ENCODE peak calls at places on chromosome 9, in four cellular contexts. One of them, this sample, is unnamed.
A peak's percentile ranks its signal among the peaks of the same experiment; 100 is the strongest.

GRCh38 chr9:136798708-136799078 is 2.6 kb downstream of the CCDC183 start:
- DNase-seq in NT2/D1: no peak
- DNase-seq in Right ventricle myocardium superior: peak; percentile 10
- DNase-seq in iris pigment epithelial cell: no peak
- DNase-seq in this sample: peak; percentile 57

GRCh38 chr9:25396828-25397227 is 281.4 kb downstream of the TUSC1 start:
- DNase-seq in iris pigment epithelial cell: no peak
- DNase-seq in Right ventricle myocardium superior: no peak
- DNase-seq in NT2/D1: peak; percentile 39
- DNase-seq in this sample: no peak

GRCh38 chr9:98406469-98406868 is 151.0 kb upstream of the TBC1D2 start:
- DNase-seq in NT2/D1: no peak
- DNase-seq in Right ventricle myocardium superior: no peak
- DNase-seq in iris pigment epithelial cell: no peak
- DNase-seq in this sample: no peak

GRCh38 chr9:104682642-104683041 is 11.7 kb upstream of the OR13D1 start:
- DNase-seq in NT2/D1: peak; percentile 43
- DNase-seq in Right ventricle myocardium superior: no peak
- DNase-seq in iris pigment epithelial cell: peak; percentile 57
- DNase-seq in this sample: no peak

GRCh38 chr9:74556685-74557084 is 59.5 kb downstream of the RORB start:
- DNase-seq in iris pigment epithelial cell: peak; percentile 66
- DNase-seq in NT2/D1: no peak
- DNase-seq in Right ventricle myocardium superior: no peak
- DNase-seq in this sample: no peak

GRCh38 chr9:136852664-136853595 is 784 bp downstream of the MAMDC4 start:
- DNase-seq in Right ventricle myocardium superior: no peak
- DNase-seq in iris pigment epithelial cell: no peak
- DNase-seq in NT2/D1: no peak
- DNase-seq in this sample: no peak

GRCh38 chr9:70034292-70034711 is 9.3 kb upstream of the MAMDC2 start:
- DNase-seq in iris pigment epithelial cell: no peak
- DNase-seq in NT2/D1: no peak
- DNase-seq in Right ventricle myocardium superior: no peak
- DNase-seq in this sample: no peak

GRCh38 chr9:16012621-16013020 is 459.8 kb downstream of the CCDC171 start:
- DNase-seq in iris pigment epithelial cell: peak; percentile 71
- DNase-seq in NT2/D1: no peak
- DNase-seq in Right ventricle myocardium superior: no peak
- DNase-seq in this sample: no peak

GRCh38 chr9:137044502-137045177 is 1.3 kb downstream of the NPDC1 start:
- DNase-seq in NT2/D1: no peak
- DNase-seq in Right ventricle myocardium superior: no peak
- DNase-seq in iris pigment epithelial cell: no peak
- DNase-seq in this sample: no peak

GRCh38 chr9:111284703-111285102 is 45.3 kb downstream of the OR2K2 start:
- DNase-seq in iris pigment epithelial cell: no peak
- DNase-seq in NT2/D1: no peak
- DNase-seq in Right ventricle myocardium superior: no peak
- DNase-seq in this sample: no peak

GRCh38 chr9:81397735-81398381 is 291.5 kb downstream of the TLE1 start:
- DNase-seq in Right ventricle myocardium superior: no peak
- DNase-seq in NT2/D1: no peak
- DNase-seq in iris pigment epithelial cell: no peak
- DNase-seq in this sample: no peak

GRCh38 chr9:76852026-76852425 is 53.9 kb downstream of the PRUNE2 start:
- DNase-seq in Right ventricle myocardium superior: no peak
- DNase-seq in NT2/D1: no peak
- DNase-seq in iris pigment epithelial cell: no peak
- DNase-seq in this sample: no peak

GRCh38 chr9:122262073-122262472 is 2.6 kb downstream of the RBM18 start:
- DNase-seq in Right ventricle myocardium superior: no peak
- DNase-seq in iris pigment epithelial cell: no peak
- DNase-seq in NT2/D1: no peak
- DNase-seq in this sample: no peak

GRCh38 chr9:133347515-133347984 is 381 bp downstream of the MED22 start:
- DNase-seq in NT2/D1: no peak
- DNase-seq in iris pigment epithelial cell: no peak
- DNase-seq in Right ventricle myocardium superior: peak; percentile 58
- DNase-seq in this sample: no peak

GRCh38 chr9:123353041-123353440 is 3.0 kb upstream of the CRB2 start:
- DNase-seq in iris pigment epithelial cell: no peak
- DNase-seq in NT2/D1: no peak
- DNase-seq in Right ventricle myocardium superior: no peak
- DNase-seq in this sample: no peak